ENCODE peak calls at places on chromosomes 2 and 18, in eight cellular contexts. J, L, F, X, M, I, T and K are unnamed samples.

GRCh38 chr18:21134895-21135294 is 23.3 kb upstream of the ROCK1 start:
- DNase-seq in J (no peak), L (no peak), F (peak), X (no peak), M (no peak), I (no peak), T (no peak), K (no peak)

GRCh38 chr18:32777049-32777448 is 4.2 kb upstream of the KLHL14 start:
- DNase-seq in J (no peak), L (no peak), F (no peak), X (no peak), M (no peak), I (no peak), T (no peak), K (no peak)

GRCh38 chr2:156320491-156320896 is 12.0 kb downstream of the NR4A2 start:
- DNase-seq in J (peak), L (peak), F (peak), X (no peak), M (no peak), I (peak), T (no peak), K (peak)

GRCh38 chr2:151978709-151979108 is 120.1 kb downstream of the CACNB4 start:
- DNase-seq in J (no peak), L (no peak), F (no peak), X (no peak), M (no peak), I (no peak), T (no peak), K (no peak)

GRCh38 chr2:49950635-49951034 is 796.3 kb upstream of the FSHR start:
- DNase-seq in J (no peak), L (no peak), F (no peak), X (no peak), M (no peak), I (no peak), T (no peak), K (no peak)

GRCh38 chr2:10993001-10993481 is 81.3 kb downstream of the KCNF1 start:
- DNase-seq in J (no peak), L (no peak), F (peak), X (no peak), M (no peak), I (no peak), T (peak), K (no peak)

GRCh38 chr2:104849618-104850097 is 4.3 kb upstream of the POU3F3 start:
- DNase-seq in J (peak), L (peak), F (peak), X (peak), M (no peak), I (peak), T (peak), K (no peak)

GRCh38 chr2:143684731-143685364 is 555.6 kb downstream of the ARHGAP15 start:
- DNase-seq in J (no peak), L (no peak), F (no peak), X (no peak), M (no peak), I (no peak), T (no peak), K (no peak)

GRCh38 chr18:8730080-8730827 is 24.9 kb downstream of the MTCL1 start:
- DNase-seq in J (no peak), L (peak), F (peak), X (no peak), M (no peak), I (no peak), T (no peak), K (peak)